ENCODE peak calls at places on chromosome 14, in four cellular contexts. K is HFFc6, Q is T-helper 2 cell, P is AG20443. G is an unnamed sample.

GRCh38 chr14:75022655-75023054 is 19.9 kb downstream of the EIF2B2 start:
- DNase-seq in K (no peak), Q (no peak), P (peak), G (no peak)

GRCh38 chr14:34003691-34004090 is 52.8 kb upstream of the EGLN3 start:
- DNase-seq in K (no peak), Q (no peak), P (peak), G (no peak)

GRCh38 chr14:27881646-27882045 is 884.9 kb upstream of the FOXG1 start:
- DNase-seq in K (no peak), Q (no peak), P (no peak), G (no peak)

GRCh38 chr14:100640481-100641273 is 53.5 kb upstream of the BEGAIN start:
- DNase-seq in K (no peak), Q (peak), P (no peak), G (peak)

GRCh38 chr14:52835122-52835903 is 43.9 kb upstream of the GNPNAT1 start:
- DNase-seq in K (peak), Q (no peak), P (peak), G (no peak)

GRCh38 chr14:104939666-104940410 is 15.2 kb downstream of the PLD4 start:
- DNase-seq in K (no peak), Q (no peak), P (no peak), G (no peak)

GRCh38 chr14:103184046-103184445 is 60.8 kb downstream of the TNFAIP2 start:
- DNase-seq in K (no peak), Q (no peak), P (no peak), G (no peak)

GRCh38 chr14:106141242-106142220 is 615.1 kb downstream of the TMEM121 start:
- DNase-seq in K (no peak), Q (peak), P (no peak), G (peak)

GRCh38 chr14:52329678-52330376 is 15.7 kb downstream of the PTGER2 start:
- DNase-seq in K (no peak), Q (no peak), P (no peak), G (peak)

GRCh38 chr14:67526676-67527459 is 6.2 kb upstream of the PLEKHH1 start:
- DNase-seq in K (peak), Q (no peak), P (peak), G (peak)

GRCh38 chr14:72607386-72608125 is 286.3 kb downstream of the DPF3 start:
- DNase-seq in K (peak), Q (no peak), P (no peak), G (no peak)

GRCh38 chr14:91654836-91655235 is 77.0 kb downstream of the CATSPERB start:
- DNase-seq in K (no peak), Q (no peak), P (no peak), G (no peak)

GRCh38 chr14:58465425-58465824 is 37.9 kb downstream of the KIAA0586 start:
- DNase-seq in K (peak), Q (no peak), P (no peak), G (no peak)

GRCh38 chr14:85766295-85766694 is 236.4 kb downstream of the FLRT2 start:
- DNase-seq in K (no peak), Q (no peak), P (no peak), G (no peak)

GRCh38 chr14:59028476-59029202 is 159.8 kb upstream of the DAAM1 start:
- DNase-seq in K (peak), Q (no peak), P (peak), G (peak)

GRCh38 chr14:71103662-71104484 is 196.6 kb downstream of the PCNX1 start:
- DNase-seq in K (peak), Q (no peak), P (peak), G (no peak)

GRCh38 chr14:56351861-56352260 is 227.7 kb upstream of the TMEM260 start:
- DNase-seq in K (peak), Q (no peak), P (peak), G (no peak)

GRCh38 chr14:92527724-92528123 is 14.1 kb downstream of the RIN3 start:
- DNase-seq in K (no peak), Q (no peak), P (no peak), G (no peak)

GRCh38 chr14:28626780-28627179 is 139.8 kb upstream of the FOXG1 start:
- DNase-seq in K (no peak), Q (no peak), P (no peak), G (no peak)

GRCh38 chr14:104317500-104317805 is 179.1 kb downstream of the KIF26A start:
- DNase-seq in K (no peak), Q (no peak), P (no peak), G (no peak)

GRCh38 chr14:78302841-78303240 is 132.7 kb downstream of the NRXN3 start:
- DNase-seq in K (no peak), Q (no peak), P (no peak), G (no peak)

GRCh38 chr14:32545109-32545857 is 216.2 kb downstream of the AKAP6 start:
- DNase-seq in K (no peak), Q (no peak), P (no peak), G (no peak)

GRCh38 chr14:68637106-68638021 is 155.5 kb downstream of the ZFP36L1 start:
- DNase-seq in K (peak), Q (no peak), P (peak), G (no peak)

GRCh38 chr14:70188608-70189540 is at the start of gene SLC8A3:
- DNase-seq in K (peak), Q (no peak), P (peak), G (peak)

GRCh38 chr14:101602466-101602840 is 41.2 kb downstream of the DIO3 start:
- DNase-seq in K (no peak), Q (no peak), P (no peak), G (no peak)

GRCh38 chr14:102805454-102805891 is 28.2 kb downstream of the TRAF3 start:
- DNase-seq in K (peak), Q (no peak), P (peak), G (peak)

GRCh38 chr14:79496701-79497100 is 714.6 kb downstream of the DIO2 start:
- DNase-seq in K (no peak), Q (no peak), P (no peak), G (no peak)

GRCh38 chr14:99195602-99196309 is 76.2 kb downstream of the BCL11B start:
- DNase-seq in K (no peak), Q (no peak), P (no peak), G (no peak)

GRCh38 chr14:76918751-76919421 is 92.7 kb downstream of the LRRC74A start:
- DNase-seq in K (peak), Q (no peak), P (peak), G (peak)

GRCh38 chr14:94239416-94239815 is 53.7 kb downstream of the SERPINA10 start:
- DNase-seq in K (no peak), Q (no peak), P (no peak), G (no peak)

GRCh38 chr14:103404032-103404918 is 19.1 kb downstream of the MARK3 start:
- DNase-seq in K (no peak), Q (no peak), P (peak), G (no peak)

GRCh38 chr14:100733152-100733850 is 6.6 kb downstream of the DLK1 start:
- DNase-seq in K (no peak), Q (no peak), P (no peak), G (no peak)

GRCh38 chr14:61699092-61699491 is 3.8 kb downstream of the HIF1A start:
- DNase-seq in K (no peak), Q (no peak), P (no peak), G (no peak)

GRCh38 chr14:75689012-75689411 is 28.0 kb downstream of the TTLL5 start:
- DNase-seq in K (peak), Q (no peak), P (peak), G (no peak)

G was measured in activated CD4-positive, alpha-beta memory T cell treated with anti-CD3 and anti-CD28 coated beads for 36 hours.